ENCODE peak calls at places on chromosomes 16 and 17, in four cellular contexts. C, O, B and G are unnamed samples.

GRCh38 chr16:2933701-2934100 is 22.0 kb downstream of the FLYWCH1 start:
- DNase-seq in O (no peak), C (no peak), B (no peak), G (no peak)

GRCh38 chr17:34118564-34118963 is 136.5 kb upstream of the CCL2 start:
- DNase-seq in B (no peak), O (no peak), C (no peak), G (no peak)

GRCh38 chr17:39781028-39781800 is 43.5 kb downstream of the GRB7 start:
- DNase-seq in B (no peak), O (no peak), C (no peak), G (no peak)

GRCh38 chr17:77959926-77960521 is 1.5 kb downstream of the TNRC6C start:
- DNase-seq in O (peak; percentile 58), B (no peak), C (no peak), G (peak; percentile 47)

GRCh38 chr17:66301418-66301863 is 972 bp upstream of the PRKCA start:
- DNase-seq in O (no peak), B (no peak), C (no peak), G (no peak)

GRCh38 chr16:74862743-74863244 is 88.2 kb upstream of the FA2H start:
- DNase-seq in O (no peak), B (no peak), C (no peak), G (no peak)

GRCh38 chr16:75130150-75130771 is 13.7 kb upstream of the LDHD start:
- DNase-seq in O (no peak), B (no peak), C (no peak), G (no peak)

GRCh38 chr17:52297230-52298010 is 138.9 kb upstream of the CA10 start:
- DNase-seq in B (no peak), O (no peak), C (no peak), G (no peak)

GRCh38 chr17:51734462-51734861 is 424.1 kb downstream of the CA10 start:
- DNase-seq in B (no peak), C (no peak), O (no peak), G (no peak)

GRCh38 chr17:50545306-50545705 is 1.7 kb upstream of the SPATA20 start:
- DNase-seq in C (no peak), B (no peak), O (no peak), G (no peak)

GRCh38 chr17:82236142-82236971 is 7.5 kb downstream of the SLC16A3 start:
- DNase-seq in O (peak; percentile 81), C (peak; percentile 85), B (peak; percentile 57), G (peak; percentile 47)

GRCh38 chr17:64133546-64134215 is 3.7 kb upstream of the ERN1 start:
- DNase-seq in B (no peak), C (no peak), O (no peak), G (peak; percentile 64)

GRCh38 chr17:62653831-62654829 is 26.7 kb downstream of the MRC2 start:
- DNase-seq in C (peak; percentile 77), O (no peak), B (no peak), G (no peak)

GRCh38 chr17:27523712-27524111 is 67.5 kb downstream of the KSR1 start:
- DNase-seq in B (no peak), O (no peak), C (no peak), G (no peak)

GRCh38 chr16:70703041-70703834 is 17.4 kb upstream of the MTSS2 start:
- DNase-seq in B (no peak), O (no peak), C (no peak), G (no peak)

GRCh38 chr17:28279411-28279810 is 39.6 kb upstream of the TMEM97 start:
- DNase-seq in C (no peak), B (no peak), O (no peak), G (no peak)

DNA sequence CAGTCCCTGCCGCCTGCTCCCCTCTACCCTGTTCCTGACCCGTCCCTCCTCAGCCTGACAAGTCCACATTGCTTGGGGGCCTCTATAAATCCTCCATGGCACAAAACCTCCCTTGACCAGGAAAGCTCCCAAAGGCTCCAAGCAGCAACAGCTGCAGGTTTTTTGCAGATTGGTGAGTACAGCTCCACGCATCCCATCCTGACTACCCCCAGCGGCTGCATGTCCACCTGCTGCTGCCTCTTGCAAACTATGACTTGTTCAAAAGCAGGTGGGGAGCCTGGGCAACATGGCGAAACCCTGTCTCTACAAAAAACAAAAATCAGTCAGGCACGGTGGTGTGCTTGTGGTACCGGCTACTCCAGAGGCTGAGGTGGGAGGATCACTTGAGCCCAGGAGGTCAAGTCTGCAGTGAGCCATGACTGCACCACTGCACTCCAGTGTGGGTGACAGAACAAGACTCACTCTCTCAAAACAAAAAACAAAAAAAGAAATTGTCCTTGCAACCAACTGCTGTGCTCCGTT is 122.8 kb downstream of the ANKRD11 start:
- DNase-seq in B (no peak), O (no peak), C (peak; percentile 11), G (no peak)
- H3K4me1 ChIP-seq in B (peaks cover 37% of the 10 kb centered on the region), O (peaks cover 70% of the 10 kb centered on the region), C (peaks cover 55% of the 10 kb centered on the region), G (peaks cover 63% of the 10 kb centered on the region)

GRCh38 chr17:57407287-57408063 is 151.2 kb downstream of the MSI2 start:
- DNase-seq in C (no peak), O (no peak), B (no peak), G (peak; percentile 10)
- H3K4me3 ChIP-seq in C (no peak overlapping the region), O (no peak overlapping the region), B (no peak overlapping the region), G (no peak overlapping the region)

DNA sequence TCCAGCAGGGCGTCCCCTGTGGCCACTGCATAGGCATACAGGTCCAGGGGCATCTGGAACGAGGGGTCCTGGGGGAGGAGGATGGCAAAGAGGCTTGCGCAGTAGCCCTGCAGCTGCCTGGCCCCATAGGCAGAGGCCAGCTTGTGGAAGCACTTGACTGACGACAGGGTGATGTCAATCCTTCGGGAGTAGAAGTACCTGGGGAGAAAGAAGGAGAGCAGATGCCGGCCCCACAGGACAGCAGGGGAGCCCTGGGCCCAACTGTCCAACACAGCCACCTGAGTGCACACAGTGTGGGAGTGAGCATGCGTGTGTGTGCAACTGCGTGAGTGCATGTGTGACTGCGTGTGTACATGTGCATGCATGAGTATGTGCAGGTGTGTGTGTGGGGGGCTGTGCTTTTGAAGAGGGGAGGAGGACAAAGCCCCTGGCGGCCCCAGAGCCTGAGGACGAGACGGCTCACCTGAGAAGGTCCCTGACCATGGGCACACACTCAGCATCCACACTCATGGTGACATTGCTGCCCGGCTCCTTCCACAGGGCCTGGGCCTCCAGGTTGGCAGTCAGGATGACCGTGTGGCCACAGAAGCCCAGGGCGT is 7.1 kb downstream of the LGALS3BP start:
- DNase-seq in B (no peak), C (no peak), O (no peak), G (no peak)
- H3K4me1 ChIP-seq in B (peaks cover 39% of the 10 kb centered on the region), C (peaks cover 24% of the 10 kb centered on the region), O (peaks cover 6% of the 10 kb centered on the region), G (peaks cover 7% of the 10 kb centered on the region)

GRCh38 chr16:51442140-51442539 is 291.1 kb upstream of the SALL1 start:
- DNase-seq in B (no peak), C (no peak), O (no peak), G (no peak)

GRCh38 chr16:51434567-51435198 is 283.6 kb upstream of the SALL1 start:
- DNase-seq in O (no peak), C (no peak), B (no peak), G (no peak)

GRCh38 chr16:51445250-51445649 is 294.2 kb upstream of the SALL1 start:
- DNase-seq in B (no peak), C (no peak), O (no peak), G (no peak)

GRCh38 chr16:51441331-51441730 is 290.3 kb upstream of the SALL1 start:
- DNase-seq in O (no peak), C (no peak), B (no peak), G (no peak)

GRCh38 chr16:51440096-51440495 is 289.0 kb upstream of the SALL1 start:
- DNase-seq in C (no peak), O (no peak), B (no peak), G (no peak)
- H3K4me3 ChIP-seq in C (no peak overlapping the region), O (no peak overlapping the region), B (no peak overlapping the region), G (no peak overlapping the region)

GRCh38 chr17:80765241-80766022 is 220.8 kb downstream of the RPTOR start:
- DNase-seq in C (no peak), O (no peak), B (no peak), G (peak; percentile 46)

GRCh38 chr17:80763293-80763867 is 218.7 kb downstream of the RPTOR start:
- DNase-seq in B (no peak), O (no peak), C (no peak), G (no peak)

GRCh38 chr17:80768936-80769335 is 222.7 kb upstream of the CHMP6 start:
- DNase-seq in O (no peak), B (no peak), C (no peak), G (no peak)

GRCh38 chr17:80769516-80769915 is 222.1 kb upstream of the CHMP6 start:
- DNase-seq in O (no peak), B (no peak), C (no peak), G (no peak)

GRCh38 chr17:80766290-80766689 is 221.7 kb downstream of the RPTOR start:
- DNase-seq in C (no peak), B (no peak), O (no peak), G (no peak)
- H3K4me1 ChIP-seq in C (no peaks in the 10 kb centered on the region), B (no peaks in the 10 kb centered on the region), O (peaks cover 41% of the 10 kb centered on the region), G (peaks cover 41% of the 10 kb centered on the region)

GRCh38 chr17:57956311-57957119 is 1.3 kb upstream of the CUEDC1 start:
- DNase-seq in O (peak; percentile 62), C (peak; percentile 31), B (peak; percentile 54), G (peak; percentile 64)
- H3K4me3 ChIP-seq in O (no peak overlapping the region), C (no peak overlapping the region), B (no peak overlapping the region), G (peak overlapping the region; percentile 44)

GRCh38 chr16:86635181-86635580 is 56.8 kb downstream of the FOXL1 start:
- DNase-seq in C (no peak), O (no peak), B (no peak), G (no peak)

GRCh38 chr16:86634290-86634689 is 55.9 kb downstream of the FOXL1 start:
- DNase-seq in O (no peak), C (no peak), B (no peak), G (no peak)

GRCh38 chr16:86632206-86632605 is 53.9 kb downstream of the FOXL1 start:
- DNase-seq in C (peak; percentile 49), O (no peak), B (no peak), G (no peak)

GRCh38 chr16:86631441-86631840 is 53.1 kb downstream of the FOXL1 start:
- DNase-seq in O (no peak), C (peak; percentile 25), B (no peak), G (no peak)

GRCh38 chr16:86632944-86633343 is 54.6 kb downstream of the FOXL1 start:
- DNase-seq in C (no peak), B (no peak), O (no peak), G (no peak)
- H3K4me1 ChIP-seq in C (no peaks in the 10 kb centered on the region), B (no peaks in the 10 kb centered on the region), O (no peaks in the 10 kb centered on the region), G (no peaks in the 10 kb centered on the region)

DNA sequence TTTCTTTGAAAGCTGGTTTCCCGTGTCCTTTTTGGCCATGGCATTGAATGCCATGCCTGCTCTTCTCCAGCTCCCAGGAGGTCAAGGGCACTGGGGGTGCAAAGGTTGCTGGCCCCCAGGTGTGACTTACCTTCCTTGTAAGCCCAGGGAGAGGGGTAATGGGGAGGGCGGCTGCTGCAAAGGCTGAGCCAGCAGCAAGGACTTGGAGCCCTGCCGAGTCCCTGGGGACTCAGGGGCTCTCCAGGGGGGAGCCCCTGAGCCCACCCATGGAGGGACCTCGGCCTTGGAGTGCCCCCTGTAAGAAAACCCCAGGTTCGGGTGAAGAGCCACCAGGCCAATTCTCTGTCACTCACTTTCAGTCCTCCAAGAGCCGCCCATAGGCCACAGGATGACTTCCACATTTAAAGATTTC is 5.9 kb upstream of the CCL22 start:
- DNase-seq in C (no peak), O (no peak), B (no peak), G (no peak)
- H3K4me3 ChIP-seq in C (no peak overlapping the region), O (no peak overlapping the region), B (no peak overlapping the region), G (no peak overlapping the region)